ENCODE peak calls at places on chromosomes 7 and 10, in five cellular contexts. One of them, this sample, is unnamed.

GRCh38 chr7:25389489-25390106 is 161.3 kb upstream of the NPVF start:
- DNase-seq in activated CD8-positive, alpha-beta memory T cell treated with anti-CD3 and anti-CD28 coated beads for 48 hours: no peak
- DNase-seq in stimulated activated CD4-positive, alpha-beta T cell treated with anti-CD3 and anti-CD28 coated beads, Interleukin-1b, Interleukin-23, amount 100 ng/mL, for 24 hours: no peak
- DNase-seq in SJSA1: no peak
- DNase-seq in fibroblast of pulmonary artery: peak; percentile 64
- DNase-seq in this sample: peak; percentile 45

GRCh38 chr7:135803143-135803542 is 54.5 kb upstream of the FAM180A start:
- DNase-seq in activated CD8-positive, alpha-beta memory T cell treated with anti-CD3 and anti-CD28 coated beads for 48 hours: no peak
- DNase-seq in SJSA1: no peak
- DNase-seq in fibroblast of pulmonary artery: no peak
- DNase-seq in stimulated activated CD4-positive, alpha-beta T cell treated with anti-CD3 and anti-CD28 coated beads, Interleukin-1b, Interleukin-23, amount 100 ng/mL, for 24 hours: no peak
- DNase-seq in this sample: no peak

GRCh38 chr10:96585726-96586418 is 940 bp downstream of the TM9SF3 start:
- DNase-seq in SJSA1: no peak
- DNase-seq in fibroblast of pulmonary artery: peak; percentile 8
- DNase-seq in stimulated activated CD4-positive, alpha-beta T cell treated with anti-CD3 and anti-CD28 coated beads, Interleukin-1b, Interleukin-23, amount 100 ng/mL, for 24 hours: no peak
- DNase-seq in activated CD8-positive, alpha-beta memory T cell treated with anti-CD3 and anti-CD28 coated beads for 48 hours: no peak
- DNase-seq in this sample: no peak

GRCh38 chr7:5997210-5997808 is 11.5 kb downstream of the PMS2 start:
- DNase-seq in SJSA1: peak; percentile 51
- DNase-seq in stimulated activated CD4-positive, alpha-beta T cell treated with anti-CD3 and anti-CD28 coated beads, Interleukin-1b, Interleukin-23, amount 100 ng/mL, for 24 hours: no peak
- DNase-seq in fibroblast of pulmonary artery: peak; percentile 77
- DNase-seq in activated CD8-positive, alpha-beta memory T cell treated with anti-CD3 and anti-CD28 coated beads for 48 hours: no peak
- DNase-seq in this sample: peak; percentile 30

GRCh38 chr10:91493313-91493712 is 83.2 kb downstream of the HECTD2 start:
- DNase-seq in fibroblast of pulmonary artery: peak; percentile 64
- DNase-seq in SJSA1: no peak
- DNase-seq in stimulated activated CD4-positive, alpha-beta T cell treated with anti-CD3 and anti-CD28 coated beads, Interleukin-1b, Interleukin-23, amount 100 ng/mL, for 24 hours: no peak
- DNase-seq in activated CD8-positive, alpha-beta memory T cell treated with anti-CD3 and anti-CD28 coated beads for 48 hours: no peak
- DNase-seq in this sample: no peak

GRCh38 chr7:40194743-40195142 is 59.9 kb downstream of the SUGCT start:
- DNase-seq in SJSA1: no peak
- DNase-seq in activated CD8-positive, alpha-beta memory T cell treated with anti-CD3 and anti-CD28 coated beads for 48 hours: no peak
- DNase-seq in fibroblast of pulmonary artery: peak; percentile 79
- DNase-seq in stimulated activated CD4-positive, alpha-beta T cell treated with anti-CD3 and anti-CD28 coated beads, Interleukin-1b, Interleukin-23, amount 100 ng/mL, for 24 hours: no peak
- DNase-seq in this sample: no peak

GRCh38 chr7:122199171-122199570 is 55.1 kb upstream of the AASS start:
- DNase-seq in fibroblast of pulmonary artery: peak; percentile 14
- DNase-seq in activated CD8-positive, alpha-beta memory T cell treated with anti-CD3 and anti-CD28 coated beads for 48 hours: no peak
- DNase-seq in stimulated activated CD4-positive, alpha-beta T cell treated with anti-CD3 and anti-CD28 coated beads, Interleukin-1b, Interleukin-23, amount 100 ng/mL, for 24 hours: no peak
- DNase-seq in SJSA1: no peak
- DNase-seq in this sample: no peak

GRCh38 chr7:75621124-75621523 is 117.6 kb downstream of the HIP1 start:
- DNase-seq in fibroblast of pulmonary artery: no peak
- DNase-seq in activated CD8-positive, alpha-beta memory T cell treated with anti-CD3 and anti-CD28 coated beads for 48 hours: no peak
- DNase-seq in stimulated activated CD4-positive, alpha-beta T cell treated with anti-CD3 and anti-CD28 coated beads, Interleukin-1b, Interleukin-23, amount 100 ng/mL, for 24 hours: no peak
- DNase-seq in SJSA1: no peak
- DNase-seq in this sample: no peak

GRCh38 chr7:135181929-135182678 is 11.6 kb upstream of the CYREN start:
- DNase-seq in stimulated activated CD4-positive, alpha-beta T cell treated with anti-CD3 and anti-CD28 coated beads, Interleukin-1b, Interleukin-23, amount 100 ng/mL, for 24 hours: no peak
- DNase-seq in SJSA1: no peak
- DNase-seq in fibroblast of pulmonary artery: no peak
- DNase-seq in activated CD8-positive, alpha-beta memory T cell treated with anti-CD3 and anti-CD28 coated beads for 48 hours: no peak
- DNase-seq in this sample: peak; percentile 6

GRCh38 chr10:88735661-88736060 is 24.2 kb upstream of the LIPN start:
- DNase-seq in fibroblast of pulmonary artery: peak; percentile 10
- DNase-seq in SJSA1: no peak
- DNase-seq in activated CD8-positive, alpha-beta memory T cell treated with anti-CD3 and anti-CD28 coated beads for 48 hours: no peak
- DNase-seq in stimulated activated CD4-positive, alpha-beta T cell treated with anti-CD3 and anti-CD28 coated beads, Interleukin-1b, Interleukin-23, amount 100 ng/mL, for 24 hours: no peak
- DNase-seq in this sample: no peak

GRCh38 chr7:101953248-101953819 is 135.9 kb downstream of the CUX1 start:
- DNase-seq in activated CD8-positive, alpha-beta memory T cell treated with anti-CD3 and anti-CD28 coated beads for 48 hours: no peak
- DNase-seq in stimulated activated CD4-positive, alpha-beta T cell treated with anti-CD3 and anti-CD28 coated beads, Interleukin-1b, Interleukin-23, amount 100 ng/mL, for 24 hours: no peak
- DNase-seq in SJSA1: no peak
- DNase-seq in fibroblast of pulmonary artery: peak; percentile 97
- DNase-seq in this sample: no peak

GRCh38 chr7:44581426-44581906 is 565 bp downstream of the TMED4 start:
- DNase-seq in activated CD8-positive, alpha-beta memory T cell treated with anti-CD3 and anti-CD28 coated beads for 48 hours: peak; percentile 9
- DNase-seq in stimulated activated CD4-positive, alpha-beta T cell treated with anti-CD3 and anti-CD28 coated beads, Interleukin-1b, Interleukin-23, amount 100 ng/mL, for 24 hours: peak; percentile 28
- DNase-seq in SJSA1: no peak
- DNase-seq in fibroblast of pulmonary artery: no peak
- DNase-seq in this sample: no peak